ENCODE peak calls at places on chromosomes 13 and 19, in five cellular contexts. V is H9, M is H1, E is neuronal stem cell, H is trophoblast cell. D is an unnamed sample.

GRCh38 chr13:94329754-94330551 is 149.5 kb downstream of the DCT start:
- DNase-seq in H (peak), V (no peak), E (no peak), M (no peak), D (peak)

GRCh38 chr13:69910800-69911199 is 196.8 kb upstream of the ATXN8OS start:
- DNase-seq in H (no peak), M (no peak), E (no peak), V (no peak), D (no peak)

GRCh38 chr13:87656311-87656710 is 14.9 kb upstream of the SLITRK5 start:
- DNase-seq in H (no peak), E (no peak), V (no peak), M (no peak), D (no peak)

GRCh38 chr19:45428385-45429231 is 4.9 kb upstream of the ERCC1 start:
- DNase-seq in H (peak), E (no peak), V (peak), M (no peak), D (peak)

GRCh38 chr13:76004411-76004810 is 368.3 kb downstream of the LMO7 start:
- DNase-seq in V (no peak), M (no peak), E (no peak), H (no peak), D (no peak)

GRCh38 chr13:97194473-97194872 is 27.7 kb upstream of the MBNL2 start:
- DNase-seq in E (no peak), M (no peak), V (no peak), H (peak), D (no peak)

GRCh38 chr13:39023316-39023715 is 14.6 kb downstream of the PROSER1 start:
- DNase-seq in M (no peak), E (no peak), H (peak), V (no peak), D (peak)

GRCh38 chr13:113603116-113603710 is 18.7 kb downstream of the TFDP1 start:
- DNase-seq in E (no peak), V (no peak), M (no peak), H (no peak), D (no peak)

GRCh38 chr19:49064029-49064629 is 489 bp downstream of the NTF4 start:
- DNase-seq in H (peak), V (peak), E (no peak), M (no peak), D (no peak)

GRCh38 chr13:37618554-37618953 is 20.0 kb upstream of the POSTN start:
- DNase-seq in E (no peak), M (no peak), H (peak), V (no peak), D (peak)

GRCh38 chr19:48303866-48304265 is 21.5 kb upstream of the EMP3 start:
- DNase-seq in V (no peak), E (no peak), M (no peak), H (no peak), D (no peak)

GRCh38 chr13:24252136-24252535 is 57.2 kb upstream of the C1QTNF9 start:
- DNase-seq in E (no peak), H (no peak), V (no peak), M (no peak), D (no peak)

GRCh38 chr13:36282818-36283432 is 14.7 kb downstream of the CCDC169 start:
- DNase-seq in M (no peak), E (peak), H (peak), V (no peak), D (peak)

GRCh38 chr13:102724923-102725322 is 30.1 kb upstream of the METTL21C start:
- DNase-seq in V (no peak), H (peak), M (no peak), E (no peak), D (no peak)

GRCh38 chr13:100173203-100173602 is 84.3 kb downstream of the PCCA start:
- DNase-seq in E (no peak), V (no peak), H (no peak), M (no peak), D (no peak)

GRCh38 chr13:98889419-98890079 is 88.3 kb downstream of the DOCK9 start:
- DNase-seq in E (no peak), V (no peak), H (peak), M (no peak), D (no peak)

GRCh38 chr13:21310220-21310619 is 133.8 kb downstream of the MRPL57 start:
- DNase-seq in E (no peak), V (no peak), H (peak), M (no peak), D (peak)

GRCh38 chr13:34044660-34045080 is 226.7 kb downstream of the RFC3 start:
- DNase-seq in H (peak), E (no peak), M (no peak), V (no peak), D (peak)

GRCh38 chr19:571127-571974 is 1.0 kb upstream of the BSG start:
- DNase-seq in M (no peak), V (peak), H (peak), E (peak), D (peak)

GRCh38 chr13:105316731-105317130 is 1218.7 kb downstream of the EFNB2 start:
- DNase-seq in E (no peak), H (no peak), M (no peak), V (no peak), D (no peak)

GRCh38 chr13:60282708-60283107 is 114.3 kb upstream of the TDRD3 start:
- DNase-seq in E (no peak), V (no peak), H (no peak), M (no peak), D (no peak)

GRCh38 chr19:38433268-38433733 is at the start of gene RYR1:
- DNase-seq in M (no peak), V (peak), E (peak), H (no peak), D (no peak)

GRCh38 chr19:9342610-9343304 is 18.8 kb downstream of the ZNF559 start:
- DNase-seq in V (no peak), M (no peak), H (no peak), E (no peak), D (no peak)

GRCh38 chr19:39995794-39996193 is 1.1 kb upstream of the ZNF546 start:
- DNase-seq in E (no peak), H (no peak), M (no peak), V (no peak), D (no peak)

GRCh38 chr13:24161010-24161775 is 673 bp downstream of the SPATA13 start:
- DNase-seq in M (no peak), E (no peak), V (peak), H (no peak), D (no peak)

GRCh38 chr13:110275931-110276552 is 30.9 kb downstream of the COL4A1 start:
- DNase-seq in M (no peak), V (no peak), H (no peak), E (no peak), D (no peak)

GRCh38 chr19:50842130-50842529 is 8.8 kb upstream of the KLK15 start:
- DNase-seq in V (no peak), E (no peak), M (no peak), H (no peak), D (no peak)

GRCh38 chr13:19817510-19818158 is 34.9 kb upstream of the PSPC1 start:
- DNase-seq in M (no peak), H (no peak), V (no peak), E (no peak), D (no peak)

GRCh38 chr13:48775285-48775684 is 121.6 kb downstream of the CYSLTR2 start:
- DNase-seq in E (no peak), H (no peak), V (no peak), M (no peak), D (no peak)

GRCh38 chr13:98508280-98509074 is 68.4 kb downstream of the STK24 start:
- DNase-seq in H (peak), V (no peak), E (no peak), M (no peak), D (peak)

GRCh38 chr19:9075064-9075964 is 11.5 kb upstream of the OR1M1 start:
- DNase-seq in H (peak), E (peak), V (peak), M (peak), D (peak)

GRCh38 chr13:30720470-30720869 is 14.9 kb upstream of the ALOX5AP start:
- DNase-seq in V (no peak), M (no peak), H (no peak), E (no peak), D (peak)

GRCh38 chr19:33438016-33438671 is 64.6 kb downstream of the CEBPG start:
- DNase-seq in E (no peak), H (no peak), V (no peak), M (no peak), D (no peak)
- H2BK12ac ChIP-seq in E (no peak), H (no peak), V (no peak), M (no peak), D (no peak)

GRCh38 chr19:2333027-2333806 is 4.7 kb downstream of the SPPL2B start:
- DNase-seq in H (peak), V (no peak), E (no peak), M (no peak), D (no peak)

GRCh38 chr19:2332341-2333026 is 4.0 kb downstream of the SPPL2B start:
- DNase-seq in V (no peak), H (no peak), M (no peak), E (no peak), D (no peak)

GRCh38 chr19:2334426-2334825 is 5.9 kb downstream of the SPPL2B start:
- DNase-seq in V (no peak), M (no peak), H (no peak), E (no peak), D (no peak)

GRCh38 chr19:2334986-2335846 is 6.7 kb downstream of the SPPL2B start:
- DNase-seq in H (no peak), M (no peak), V (no peak), E (no peak), D (no peak)

GRCh38 chr19:2333807-2334211 is 5.3 kb downstream of the SPPL2B start:
- DNase-seq in E (no peak), M (no peak), H (no peak), V (no peak), D (no peak)
- H3K27ac ChIP-seq in E (no peak), M (no peak), H (no peak), V (no peak), D (no peak)

GRCh38 chr13:71309905-71310304 is 557.1 kb downstream of the DACH1 start:
- DNase-seq in M (no peak), V (no peak), E (no peak), H (no peak), D (no peak)

GRCh38 chr13:71316964-71317363 is 550.0 kb downstream of the DACH1 start:
- DNase-seq in H (no peak), M (no peak), V (no peak), E (no peak), D (no peak)

GRCh38 chr13:71312923-71313322 is 554.1 kb downstream of the DACH1 start:
- DNase-seq in M (no peak), V (no peak), H (no peak), E (no peak), D (no peak)
- H2BK12ac ChIP-seq in M (no peak), V (no peak), H (no peak), E (no peak), D (no peak)

DNA sequence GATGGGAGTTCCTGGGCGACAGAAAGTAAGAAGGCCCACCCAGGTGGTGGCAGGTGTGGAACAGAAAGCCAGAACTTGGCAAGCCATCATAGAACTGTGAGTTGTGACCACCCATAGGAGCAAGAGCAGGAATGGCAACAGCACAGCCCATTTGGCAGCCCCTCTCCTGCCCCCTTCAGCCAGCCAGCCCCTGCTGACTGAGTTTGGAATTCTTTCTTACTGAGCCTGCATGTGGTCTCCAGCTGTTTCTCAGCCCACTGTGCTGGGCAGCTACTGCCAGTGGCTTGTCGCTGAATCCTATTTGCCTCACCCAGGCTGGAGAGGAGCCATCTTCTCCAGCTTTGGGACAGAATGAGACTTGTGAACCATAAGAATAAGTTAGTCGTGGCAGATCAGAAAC is 28.3 kb downstream of the CNMD start:
- DNase-seq in E (peak), M (no peak), V (peak), H (no peak), D (no peak)
- H3K27ac ChIP-seq in E (no peak), M (no peak), V (no peak), H (no peak), D (no peak)

DNA sequence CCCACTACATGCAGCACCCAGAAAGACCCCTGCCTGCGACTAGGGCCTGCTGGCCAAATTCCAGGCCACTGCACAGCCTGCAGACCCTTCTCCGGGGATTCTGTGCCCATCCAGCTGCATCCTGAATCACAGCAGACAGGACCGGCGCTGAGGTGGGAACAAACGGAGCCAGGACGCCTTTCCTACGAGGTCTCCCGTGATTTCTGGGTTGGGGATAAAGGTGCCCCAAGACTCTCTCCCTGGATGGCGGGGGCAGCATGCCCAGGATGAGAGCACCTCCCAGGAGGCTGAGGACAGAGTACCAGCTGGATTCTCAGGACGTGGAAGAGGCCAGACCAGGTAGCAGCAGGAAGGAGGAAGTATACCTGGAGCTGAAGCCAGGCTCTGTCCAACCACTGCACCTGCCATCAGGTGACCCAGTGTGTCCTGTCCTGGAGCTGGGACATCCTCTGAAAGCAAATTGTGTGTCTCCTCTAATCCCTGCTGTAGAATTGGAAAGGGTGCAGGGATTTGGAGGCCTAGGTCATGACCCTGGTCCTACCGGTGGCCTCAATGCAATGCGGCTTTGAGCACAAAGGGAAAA is 3.4 kb upstream of the FUT5 start:
- DNase-seq in E (no peak), H (no peak), M (no peak), V (no peak), D (no peak)
- H2BK12ac ChIP-seq in E (no peak), H (no peak), M (no peak), V (no peak), D (peak)

GRCh38 chr19:44164327-44164672 is 600 bp upstream of the ZNF226 start:
- DNase-seq in V (no peak), E (no peak), H (no peak), M (no peak), D (no peak)
- H3K27ac ChIP-seq in V (no peak), E (no peak), H (peak), M (no peak), D (peak)

GRCh38 chr13:106352850-106353249 is 182.6 kb downstream of the EFNB2 start:
- DNase-seq in E (no peak), M (no peak), V (no peak), H (no peak), D (peak)

GRCh38 chr13:106350208-106350607 is 185.3 kb downstream of the EFNB2 start:
- DNase-seq in E (no peak), H (no peak), V (no peak), M (no peak), D (no peak)

GRCh38 chr13:106355866-106356265 is 179.6 kb downstream of the EFNB2 start:
- DNase-seq in H (no peak), E (no peak), M (no peak), V (no peak), D (no peak)

GRCh38 chr13:106357198-106357597 is 178.3 kb downstream of the EFNB2 start:
- DNase-seq in H (no peak), V (no peak), M (no peak), E (peak), D (peak)

GRCh38 chr13:106354961-106355360 is 180.5 kb downstream of the EFNB2 start:
- DNase-seq in M (no peak), E (no peak), H (no peak), V (no peak), D (no peak)
- H2BK12ac ChIP-seq in M (no peak), E (no peak), H (no peak), V (no peak), D (no peak)

GRCh38 chr19:46852830-46853229 is 2.2 kb upstream of the AP2S1 start:
- DNase-seq in E (no peak), H (no peak), V (no peak), M (no peak), D (no peak)

GRCh38 chr19:46847528-46847927 is 3.1 kb downstream of the AP2S1 start:
- DNase-seq in H (no peak), E (no peak), M (no peak), V (no peak), D (peak)

GRCh38 chr19:46850228-46851203 is at the start of gene AP2S1:
- DNase-seq in H (peak), M (peak), E (peak), V (peak), D (peak)

GRCh38 chr19:46848389-46848788 is 2.3 kb downstream of the AP2S1 start:
- DNase-seq in M (no peak), V (no peak), H (no peak), E (no peak), D (peak)

GRCh38 chr19:46849610-46850009 is 1.0 kb downstream of the AP2S1 start:
- DNase-seq in E (no peak), V (no peak), H (no peak), M (no peak), D (peak)
- H3K27ac ChIP-seq in E (peak), V (peak), H (peak), M (peak), D (peak)

GRCh38 chr13:27374650-27375049 is 49.8 kb upstream of the GTF3A start:
- DNase-seq in H (peak), V (peak), M (no peak), E (peak), D (peak)
- H2BK12ac ChIP-seq in H (no peak), V (no peak), M (no peak), E (no peak), D (no peak)

GRCh38 chr19:17402982-17403855 is 2.2 kb downstream of the BST2 start:
- DNase-seq in M (no peak), E (peak), H (no peak), V (peak), D (peak)

GRCh38 chr19:17406039-17406886 is 833 bp upstream of the BST2 start:
- DNase-seq in M (no peak), E (no peak), V (peak), H (no peak), D (peak)

GRCh38 chr19:17405250-17406038 is at the start of gene BST2:
- DNase-seq in M (no peak), E (no peak), H (peak), V (peak), D (peak)

GRCh38 chr19:17404621-17405249 is 695 bp downstream of the BST2 start:
- DNase-seq in M (no peak), V (no peak), H (no peak), E (no peak), D (no peak)

GRCh38 chr19:17404015-17404414 is 1.4 kb downstream of the BST2 start:
- DNase-seq in V (peak), H (no peak), M (no peak), E (no peak), D (no peak)
- H3K27ac ChIP-seq in V (no peak), H (no peak), M (peak), E (peak), D (no peak)

D was measured in mesenchymal stem cell.